ENCODE peak calls at places on chromosomes 6 and 20, in nine cellular contexts. One of them, this sample, is unnamed.

GRCh38 chr6:105501246-105501645 is 98.4 kb upstream of the PREP start:
- DNase-seq in cardiac muscle cell: no peak
- DNase-seq in BJ: peak
- DNase-seq in psoas muscle: no peak
- DNase-seq in tibial nerve: no peak
- DNase-seq in mucosa of descending colon: no peak
- DNase-seq in lower leg skin: no peak
- DNase-seq in cardiac fibroblast: no peak
- DNase-seq in body of pancreas: no peak
- DNase-seq in this sample: no peak

GRCh38 chr6:133827766-133828165 is 61.1 kb upstream of the TCF21 start:
- DNase-seq in cardiac muscle cell: no peak
- DNase-seq in BJ: no peak
- DNase-seq in psoas muscle: no peak
- DNase-seq in tibial nerve: no peak
- DNase-seq in mucosa of descending colon: no peak
- DNase-seq in lower leg skin: no peak
- DNase-seq in cardiac fibroblast: no peak
- DNase-seq in body of pancreas: no peak
- DNase-seq in this sample: no peak

GRCh38 chr20:63465380-63466249 is 6.8 kb downstream of the KCNQ2 start:
- DNase-seq in cardiac muscle cell: no peak
- DNase-seq in BJ: no peak
- DNase-seq in psoas muscle: no peak
- DNase-seq in tibial nerve: no peak
- DNase-seq in mucosa of descending colon: no peak
- DNase-seq in lower leg skin: no peak
- DNase-seq in cardiac fibroblast: no peak
- DNase-seq in body of pancreas: no peak
- DNase-seq in this sample: no peak

GRCh38 chr20:8291873-8292272 is 159.8 kb downstream of the PLCB1 start:
- DNase-seq in cardiac muscle cell: peak
- DNase-seq in BJ: peak
- DNase-seq in psoas muscle: no peak
- DNase-seq in tibial nerve: no peak
- DNase-seq in mucosa of descending colon: no peak
- DNase-seq in lower leg skin: no peak
- DNase-seq in cardiac fibroblast: peak
- DNase-seq in body of pancreas: no peak
- DNase-seq in this sample: no peak

GRCh38 chr6:31794294-31794865 is 1.2 kb downstream of the VARS1 start:
- DNase-seq in cardiac muscle cell: peak
- DNase-seq in BJ: no peak
- DNase-seq in psoas muscle: no peak
- DNase-seq in tibial nerve: no peak
- DNase-seq in mucosa of descending colon: no peak
- DNase-seq in lower leg skin: no peak
- DNase-seq in cardiac fibroblast: peak
- DNase-seq in body of pancreas: no peak
- DNase-seq in this sample: no peak

GRCh38 chr6:24332306-24332705 is 25.6 kb downstream of the DCDC2 start:
- DNase-seq in cardiac muscle cell: peak
- DNase-seq in BJ: no peak
- DNase-seq in psoas muscle: no peak
- DNase-seq in tibial nerve: no peak
- DNase-seq in mucosa of descending colon: no peak
- DNase-seq in lower leg skin: no peak
- DNase-seq in cardiac fibroblast: peak
- DNase-seq in body of pancreas: no peak
- DNase-seq in this sample: no peak

GRCh38 chr6:154516276-154516675 is 5.8 kb upstream of the CNKSR3 start:
- DNase-seq in cardiac muscle cell: no peak
- DNase-seq in BJ: no peak
- DNase-seq in psoas muscle: no peak
- DNase-seq in tibial nerve: no peak
- DNase-seq in mucosa of descending colon: no peak
- DNase-seq in lower leg skin: no peak
- DNase-seq in cardiac fibroblast: no peak
- DNase-seq in body of pancreas: no peak
- DNase-seq in this sample: no peak

GRCh38 chr6:153167026-153167891 is 36.2 kb upstream of the RGS17 start:
- DNase-seq in cardiac muscle cell: peak
- DNase-seq in BJ: peak
- DNase-seq in psoas muscle: no peak
- DNase-seq in tibial nerve: no peak
- DNase-seq in mucosa of descending colon: no peak
- DNase-seq in lower leg skin: no peak
- DNase-seq in cardiac fibroblast: peak
- DNase-seq in body of pancreas: no peak
- DNase-seq in this sample: peak

GRCh38 chr6:136579800-136580199 is 29.6 kb upstream of the MAP7 start:
- DNase-seq in cardiac muscle cell: peak
- DNase-seq in BJ: no peak
- DNase-seq in psoas muscle: no peak
- DNase-seq in tibial nerve: no peak
- DNase-seq in mucosa of descending colon: no peak
- DNase-seq in lower leg skin: no peak
- DNase-seq in cardiac fibroblast: peak
- DNase-seq in body of pancreas: no peak
- DNase-seq in this sample: no peak

GRCh38 chr6:83860347-83860731 is 850 bp downstream of the CYB5R4 start:
- DNase-seq in cardiac muscle cell: no peak
- DNase-seq in BJ: no peak
- DNase-seq in psoas muscle: no peak
- DNase-seq in tibial nerve: no peak
- DNase-seq in mucosa of descending colon: no peak
- DNase-seq in lower leg skin: no peak
- DNase-seq in cardiac fibroblast: no peak
- DNase-seq in body of pancreas: no peak
- DNase-seq in this sample: no peak

GRCh38 chr6:75504902-75505233 is 11.3 kb upstream of the FILIP1 start:
- DNase-seq in cardiac muscle cell: peak
- DNase-seq in BJ: no peak
- DNase-seq in psoas muscle: no peak
- DNase-seq in tibial nerve: peak
- DNase-seq in mucosa of descending colon: no peak
- DNase-seq in lower leg skin: no peak
- DNase-seq in cardiac fibroblast: peak
- DNase-seq in body of pancreas: peak
- DNase-seq in this sample: no peak

GRCh38 chr6:1481326-1481725 is 92.0 kb downstream of the FOXF2 start:
- DNase-seq in cardiac muscle cell: peak
- DNase-seq in BJ: peak
- DNase-seq in psoas muscle: no peak
- DNase-seq in tibial nerve: no peak
- DNase-seq in mucosa of descending colon: no peak
- DNase-seq in lower leg skin: no peak
- DNase-seq in cardiac fibroblast: peak
- DNase-seq in body of pancreas: no peak
- DNase-seq in this sample: peak

GRCh38 chr6:1496836-1497592 is 107.6 kb downstream of the FOXF2 start:
- DNase-seq in cardiac muscle cell: no peak
- DNase-seq in BJ: no peak
- DNase-seq in psoas muscle: no peak
- DNase-seq in tibial nerve: no peak
- DNase-seq in mucosa of descending colon: no peak
- DNase-seq in lower leg skin: no peak
- DNase-seq in cardiac fibroblast: no peak
- DNase-seq in body of pancreas: no peak
- DNase-seq in this sample: no peak

GRCh38 chr6:37260063-37260843 is 2.3 kb upstream of the TMEM217 start:
- DNase-seq in cardiac muscle cell: no peak
- DNase-seq in BJ: no peak
- DNase-seq in psoas muscle: no peak
- DNase-seq in tibial nerve: no peak
- DNase-seq in mucosa of descending colon: no peak
- DNase-seq in lower leg skin: no peak
- DNase-seq in cardiac fibroblast: no peak
- DNase-seq in body of pancreas: no peak
- DNase-seq in this sample: no peak

GRCh38 chr20:38272961-38273360 is 12.4 kb upstream of the KIAA1755 start:
- DNase-seq in cardiac muscle cell: peak
- DNase-seq in BJ: no peak
- DNase-seq in psoas muscle: no peak
- DNase-seq in tibial nerve: no peak
- DNase-seq in mucosa of descending colon: no peak
- DNase-seq in lower leg skin: peak
- DNase-seq in cardiac fibroblast: peak
- DNase-seq in body of pancreas: no peak
- DNase-seq in this sample: no peak

GRCh38 chr6:82144007-82144851 is 103.3 kb downstream of the IBTK start:
- DNase-seq in cardiac muscle cell: peak
- DNase-seq in BJ: peak
- DNase-seq in psoas muscle: no peak
- DNase-seq in tibial nerve: peak
- DNase-seq in mucosa of descending colon: peak
- DNase-seq in lower leg skin: no peak
- DNase-seq in cardiac fibroblast: peak
- DNase-seq in body of pancreas: peak
- DNase-seq in this sample: peak

GRCh38 chr6:139748353-139749146 is 374.1 kb upstream of the CITED2 start:
- DNase-seq in cardiac muscle cell: peak
- DNase-seq in BJ: no peak
- DNase-seq in psoas muscle: no peak
- DNase-seq in tibial nerve: no peak
- DNase-seq in mucosa of descending colon: peak
- DNase-seq in lower leg skin: no peak
- DNase-seq in cardiac fibroblast: peak
- DNase-seq in body of pancreas: no peak
- DNase-seq in this sample: no peak

GRCh38 chr20:23641936-23642751 is 4.4 kb upstream of the CST3 start:
- DNase-seq in cardiac muscle cell: peak
- DNase-seq in BJ: peak
- DNase-seq in psoas muscle: peak
- DNase-seq in tibial nerve: peak
- DNase-seq in mucosa of descending colon: no peak
- DNase-seq in lower leg skin: no peak
- DNase-seq in cardiac fibroblast: peak
- DNase-seq in body of pancreas: no peak
- DNase-seq in this sample: peak

GRCh38 chr6:131819507-131820228 is 11.8 kb downstream of the ENPP1 start:
- DNase-seq in cardiac muscle cell: peak
- DNase-seq in BJ: peak
- DNase-seq in psoas muscle: no peak
- DNase-seq in tibial nerve: no peak
- DNase-seq in mucosa of descending colon: no peak
- DNase-seq in lower leg skin: no peak
- DNase-seq in cardiac fibroblast: peak
- DNase-seq in body of pancreas: no peak
- DNase-seq in this sample: peak

GRCh38 chr6:123189805-123190204 is 193.8 kb downstream of the CLVS2 start:
- DNase-seq in cardiac muscle cell: no peak
- DNase-seq in BJ: no peak
- DNase-seq in psoas muscle: no peak
- DNase-seq in tibial nerve: no peak
- DNase-seq in mucosa of descending colon: no peak
- DNase-seq in lower leg skin: no peak
- DNase-seq in cardiac fibroblast: no peak
- DNase-seq in body of pancreas: no peak
- DNase-seq in this sample: no peak
- TF ChIP-seq CTCF in cardiac muscle cell: no peak
- TF ChIP-seq CTCF in BJ: no peak
- TF ChIP-seq CTCF in psoas muscle: no peak
- TF ChIP-seq CTCF in tibial nerve: no peak
- TF ChIP-seq CTCF in mucosa of descending colon: no peak
- TF ChIP-seq CTCF in lower leg skin: no peak
- TF ChIP-seq CTCF in cardiac fibroblast: no peak
- TF ChIP-seq CTCF in body of pancreas: no peak
- TF ChIP-seq CTCF in this sample: no peak

DNA sequence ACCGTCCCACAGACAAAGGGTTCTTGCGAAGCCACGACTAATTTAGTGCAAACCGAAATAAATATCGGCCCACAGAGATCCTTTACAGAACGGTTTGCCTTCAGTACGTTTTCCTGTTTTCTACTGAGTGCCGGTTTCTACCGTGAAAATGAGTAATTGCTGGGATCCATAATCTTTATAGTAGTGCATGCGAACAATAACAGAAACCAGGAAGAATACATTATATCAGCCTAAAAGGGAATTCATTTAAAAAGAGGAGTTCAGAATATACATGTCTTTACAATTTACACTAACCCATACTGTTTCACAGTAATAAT is 292 bp upstream of the MTCL3 start:
- DNase-seq in cardiac muscle cell: no peak
- DNase-seq in BJ: no peak
- DNase-seq in psoas muscle: no peak
- DNase-seq in tibial nerve: no peak
- DNase-seq in mucosa of descending colon: no peak
- DNase-seq in lower leg skin: no peak
- DNase-seq in cardiac fibroblast: no peak
- DNase-seq in body of pancreas: no peak
- DNase-seq in this sample: no peak
- H3K4me3 ChIP-seq in cardiac muscle cell: no peak
- H3K4me3 ChIP-seq in BJ: peak
- H3K4me3 ChIP-seq in psoas muscle: no peak
- H3K4me3 ChIP-seq in tibial nerve: no peak
- H3K4me3 ChIP-seq in mucosa of descending colon: no peak
- H3K4me3 ChIP-seq in lower leg skin: no peak
- H3K4me3 ChIP-seq in cardiac fibroblast: peak
- H3K4me3 ChIP-seq in body of pancreas: no peak
- H3K4me3 ChIP-seq in this sample: peak

DNA sequence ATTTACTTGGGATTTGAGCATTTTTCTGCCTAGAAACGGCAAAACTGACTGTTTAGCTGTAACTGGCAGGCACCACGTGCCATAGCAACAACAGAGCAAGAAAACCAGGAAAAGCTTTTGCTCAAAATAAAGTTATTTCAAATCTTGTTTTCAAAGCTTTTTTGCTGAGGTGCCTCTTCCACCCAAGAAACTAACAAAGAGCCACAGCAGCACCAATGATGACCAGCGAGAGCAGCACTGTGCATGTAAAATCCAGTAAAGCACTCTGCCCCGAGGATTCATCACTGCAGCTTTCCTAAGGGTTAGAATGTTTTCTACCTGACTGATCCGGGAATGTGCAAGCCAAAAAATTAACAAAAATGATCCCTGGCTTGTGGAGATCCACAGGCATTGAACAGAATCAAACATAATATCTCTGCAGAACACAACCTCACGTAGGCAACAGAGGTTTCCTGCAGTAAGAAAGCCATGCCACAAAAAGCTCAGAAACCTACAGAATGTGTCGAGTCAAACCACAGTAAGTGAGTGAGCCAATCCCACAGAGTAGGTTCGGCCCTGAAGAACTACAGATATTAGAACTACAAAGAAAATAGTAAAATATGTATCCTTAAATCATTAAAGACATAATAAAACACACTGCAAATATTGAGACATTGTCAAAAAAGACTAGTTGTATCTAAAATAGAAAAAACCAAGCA is 7.4 kb upstream of the ULBP3 start:
- DNase-seq in cardiac muscle cell: no peak
- DNase-seq in BJ: no peak
- DNase-seq in psoas muscle: no peak
- DNase-seq in tibial nerve: no peak
- DNase-seq in mucosa of descending colon: no peak
- DNase-seq in lower leg skin: no peak
- DNase-seq in cardiac fibroblast: no peak
- DNase-seq in body of pancreas: no peak
- DNase-seq in this sample: no peak
- TF ChIP-seq CTCF in cardiac muscle cell: no peak
- TF ChIP-seq CTCF in BJ: no peak
- TF ChIP-seq CTCF in psoas muscle: no peak
- TF ChIP-seq CTCF in tibial nerve: no peak
- TF ChIP-seq CTCF in mucosa of descending colon: no peak
- TF ChIP-seq CTCF in lower leg skin: no peak
- TF ChIP-seq CTCF in cardiac fibroblast: no peak
- TF ChIP-seq CTCF in body of pancreas: no peak
- TF ChIP-seq CTCF in this sample: peak

GRCh38 chr20:53579581-53580375 is 13.9 kb downstream of the ZNF217 start:
- DNase-seq in cardiac muscle cell: peak
- DNase-seq in BJ: no peak
- DNase-seq in psoas muscle: no peak
- DNase-seq in tibial nerve: no peak
- DNase-seq in mucosa of descending colon: peak
- DNase-seq in lower leg skin: peak
- DNase-seq in cardiac fibroblast: peak
- DNase-seq in body of pancreas: no peak
- DNase-seq in this sample: peak
- H3K4me3 ChIP-seq in cardiac muscle cell: no peak
- H3K4me3 ChIP-seq in BJ: no peak
- H3K4me3 ChIP-seq in psoas muscle: no peak
- H3K4me3 ChIP-seq in tibial nerve: no peak
- H3K4me3 ChIP-seq in mucosa of descending colon: no peak
- H3K4me3 ChIP-seq in lower leg skin: no peak
- H3K4me3 ChIP-seq in cardiac fibroblast: peak
- H3K4me3 ChIP-seq in body of pancreas: no peak
- H3K4me3 ChIP-seq in this sample: no peak

This sample was measured in AG09309.